ENCODE peak calls at places on chromosomes 11 and 22, in ten cellular contexts. I is thoracic aorta, R is GM23248, E is sigmoid colon, Q is adrenal gland, H is heart right ventricle, U is DND-41, V is Karpas-422, Y is tibial nerve, S is mucosa of descending colon. W is an unnamed sample.
A peak's percentile ranks its signal among the peaks of the same experiment; 100 is the strongest.

GRCh38 chr11:9594267-9595046 is 21.0 kb downstream of the WEE1 start:
- DNase-seq in S (no peak), I (no peak), V (peak; percentile 69), E (no peak), Y (no peak), H (no peak), Q (no peak), R (peak; percentile 34), U (no peak), W (no peak)

GRCh38 chr11:67400251-67400941 is 1.3 kb downstream of the PPP1CA start:
- DNase-seq in U (no peak), Q (no peak), R (peak; percentile 52), E (peak; percentile 93), S (no peak), V (no peak), H (no peak), I (no peak), Y (no peak), W (no peak)

GRCh38 chr11:1125803-1126202 is 31.9 kb upstream of the MUC5AC start:
- DNase-seq in H (no peak), I (no peak), E (peak; percentile 47), Q (no peak), Y (no peak), U (no peak), V (no peak), S (no peak), R (no peak), W (no peak)

GRCh38 chr11:102824541-102824940 is 18.9 kb downstream of the MMP3 start:
- DNase-seq in R (peak; percentile 43), Y (no peak), U (no peak), H (no peak), I (no peak), Q (no peak), V (no peak), E (no peak), S (no peak), W (no peak)

GRCh38 chr11:2535673-2536439 is 91.0 kb downstream of the KCNQ1 start:
- DNase-seq in Q (peak; percentile 24), S (no peak), E (peak; percentile 61), U (no peak), I (no peak), Y (no peak), V (no peak), R (no peak), H (no peak), W (no peak)

GRCh38 chr11:1978865-1979473 is 18.7 kb downstream of the H19 start:
- DNase-seq in V (no peak), H (no peak), R (no peak), I (no peak), E (peak; percentile 21), Q (peak; percentile 24), U (no peak), Y (no peak), S (no peak), W (no peak)

GRCh38 chr22:19052941-19053551 is 69.2 kb downstream of the DGCR2 start:
- DNase-seq in Y (no peak), S (no peak), H (no peak), V (no peak), Q (no peak), I (no peak), U (no peak), R (no peak), E (peak; percentile 19), W (no peak)

GRCh38 chr11:114183041-114183511 is 113.1 kb upstream of the NNMT start:
- DNase-seq in R (no peak), Y (no peak), U (peak; percentile 70), I (no peak), V (no peak), E (peak; percentile 93), Q (no peak), H (no peak), S (no peak), W (no peak)

GRCh38 chr11:88183233-88183632 is 8.0 kb upstream of the RAB38 start:
- DNase-seq in E (no peak), R (no peak), H (no peak), S (no peak), Y (no peak), U (no peak), Q (no peak), V (no peak), I (no peak), W (no peak)

GRCh38 chr22:43152355-43153071 is 1.2 kb downstream of the TSPO start:
- DNase-seq in V (no peak), E (peak; percentile 88), S (peak; percentile 91), Y (peak; percentile 53), U (peak; percentile 52), Q (peak; percentile 76), H (peak; percentile 70), I (peak; percentile 50), R (peak; percentile 91), W (no peak)

GRCh38 chr11:613369-613968 is 2.3 kb downstream of the IRF7 start:
- DNase-seq in R (no peak), H (peak; percentile 61), I (peak; percentile 47), S (peak; percentile 95), Y (peak; percentile 73), U (peak; percentile 70), Q (no peak), V (peak; percentile 86), E (no peak), W (no peak)

GRCh38 chr11:93738647-93739081 is 2.6 kb downstream of the TAF1D start:
- DNase-seq in Q (no peak), E (no peak), V (peak; percentile 59), S (no peak), H (no peak), Y (no peak), U (no peak), R (no peak), I (no peak), W (no peak)

GRCh38 chr11:72583177-72583553 is 91.1 kb downstream of the PDE2A start:
- DNase-seq in U (no peak), I (no peak), Q (no peak), V (no peak), R (no peak), Y (no peak), S (no peak), E (peak; percentile 38), H (no peak), W (no peak)

GRCh38 chr11:48150213-48150612 is 66.4 kb upstream of the OR4B1 start:
- DNase-seq in H (no peak), Y (no peak), U (no peak), R (peak; percentile 41), V (no peak), E (no peak), I (no peak), Q (no peak), S (peak; percentile 82), W (no peak)

GRCh38 chr11:118232659-118233058 is 7.8 kb upstream of the JAML start:
- DNase-seq in E (no peak), I (no peak), S (no peak), R (no peak), V (no peak), Y (no peak), H (no peak), U (no peak), Q (no peak), W (no peak)

GRCh38 chr11:19394525-19395016 is 153.8 kb upstream of the E2F8 start:
- DNase-seq in V (no peak), Q (no peak), U (peak; percentile 7), I (no peak), S (no peak), Y (no peak), H (no peak), E (no peak), R (no peak), W (no peak)

DNA sequence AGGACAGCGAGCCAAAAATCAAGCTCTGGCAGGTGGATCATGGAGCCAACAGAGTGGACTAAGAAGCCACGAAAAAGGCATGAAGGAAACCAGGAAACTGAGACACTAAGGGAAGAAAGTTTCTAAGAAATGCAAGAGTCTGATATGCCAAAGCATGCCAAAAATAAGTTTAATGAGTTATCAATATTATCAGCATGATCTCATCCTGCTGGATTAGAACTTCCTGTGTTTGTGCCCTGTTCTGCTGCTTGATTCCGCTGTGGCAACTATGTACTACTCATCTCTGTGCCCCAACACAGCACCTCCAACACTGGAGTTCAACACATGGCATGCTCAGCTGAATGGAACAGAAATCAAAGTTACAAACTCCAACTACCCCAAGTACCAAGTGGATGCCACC is 10.8 kb downstream of the SNX19 start:
- DNase-seq in U (no peak), H (no peak), Q (no peak), I (no peak), V (no peak), S (no peak), Y (no peak), R (no peak), E (no peak), W (no peak)
- H3K36me3 ChIP-seq in U (peaks cover 94% of the 10 kb centered on the region), H (no peaks in the 10 kb centered on the region), Q (no peaks in the 10 kb centered on the region), I (peaks cover 41% of the 10 kb centered on the region), V (peaks cover 10% of the 10 kb centered on the region), S (peaks cover 11% of the 10 kb centered on the region), Y (peaks cover 100% of the 10 kb centered on the region), R (peaks cover 77% of the 10 kb centered on the region), E (peaks cover 66% of the 10 kb centered on the region), W (peaks cover 15% of the 10 kb centered on the region)

GRCh38 chr22:48944756-48945620 is 882.7 kb downstream of the BRD1 start:
- DNase-seq in V (no peak), S (no peak), H (peak; percentile 1), U (no peak), Q (peak; percentile 13), R (no peak), Y (no peak), I (no peak), E (peak; percentile 50), W (no peak)
- H3K4me3 ChIP-seq in V (no peak overlapping the region), S (no peak overlapping the region), H (no peak overlapping the region), U (no peak overlapping the region), Q (no peak overlapping the region), R (no peak overlapping the region), Y (no peak overlapping the region), I (no peak overlapping the region), E (no peak overlapping the region), W (no peak overlapping the region)

DNA sequence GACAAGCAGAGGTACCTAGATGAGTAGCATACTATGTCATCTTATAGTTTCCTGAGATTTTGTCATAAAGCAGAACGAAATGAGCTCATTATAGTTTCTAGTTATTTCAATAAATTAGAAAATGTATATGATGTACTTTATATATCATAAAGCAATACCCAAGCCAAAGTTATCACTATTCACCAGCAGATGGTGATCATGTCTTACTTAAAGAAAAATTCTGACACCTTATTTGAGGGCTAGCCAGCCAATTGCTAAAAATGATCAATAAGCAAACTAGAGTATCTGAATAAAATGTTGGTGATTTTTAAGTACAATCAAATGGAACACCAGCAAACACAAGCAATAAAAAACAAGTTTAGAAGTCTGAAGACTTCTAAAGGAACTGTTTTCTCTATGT is 44.1 kb downstream of the RSF1 start:
- DNase-seq in I (no peak), R (peak; percentile 32), Q (no peak), H (no peak), V (peak; percentile 72), E (no peak), Y (no peak), U (no peak), S (no peak), W (no peak)
- H3K36me3 ChIP-seq in I (no peaks in the 10 kb centered on the region), R (no peaks in the 10 kb centered on the region), Q (no peaks in the 10 kb centered on the region), H (no peaks in the 10 kb centered on the region), V (peaks cover 4% of the 10 kb centered on the region), E (no peaks in the 10 kb centered on the region), Y (no peaks in the 10 kb centered on the region), U (peaks cover 9% of the 10 kb centered on the region), S (no peaks in the 10 kb centered on the region), W (peaks cover 1% of the 10 kb centered on the region)

DNA sequence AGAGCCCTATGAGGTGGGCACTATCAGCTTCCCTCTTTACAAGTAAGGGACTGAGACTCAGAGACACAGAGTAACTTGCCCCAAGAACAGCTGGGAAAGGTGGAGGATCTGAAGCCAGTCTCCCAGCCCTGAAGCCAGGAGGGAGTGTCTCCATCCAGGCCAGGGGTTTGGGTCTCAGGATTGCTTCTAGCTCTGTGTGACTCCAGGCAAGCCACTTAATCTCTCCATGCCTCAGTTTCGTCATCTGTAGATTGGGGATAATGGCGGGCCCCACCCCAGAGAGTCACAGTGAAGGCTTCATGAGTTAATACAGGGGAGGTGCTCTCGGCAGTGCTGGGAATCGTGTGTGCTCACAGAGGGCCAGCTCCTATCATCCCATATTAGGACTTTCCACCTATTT is 10.5 kb downstream of the MAP4K2 start:
- DNase-seq in H (no peak), R (no peak), U (no peak), S (no peak), I (no peak), Q (no peak), V (no peak), E (no peak), Y (no peak), W (no peak)
- H3K4me3 ChIP-seq in H (no peak overlapping the region), R (no peak overlapping the region), U (no peak overlapping the region), S (no peak overlapping the region), I (no peak overlapping the region), Q (no peak overlapping the region), V (no peak overlapping the region), E (no peak overlapping the region), Y (no peak overlapping the region), W (no peak overlapping the region)

W was measured in BJ.